ENCODE peak calls at places on chromosomes 1 and 21, in six cellular contexts. D, W, F, T, Q and R are unnamed samples.

GRCh38 chr1:108817016-108817415 is 39.9 kb downstream of the AKNAD1 start:
- DNase-seq in D (peak), W (no peak), F (peak), T (no peak), Q (peak), R (no peak)

GRCh38 chr21:17682924-17683323 is 70.2 kb upstream of the BTG3 start:
- DNase-seq in D (no peak), W (no peak), F (no peak), T (no peak), Q (no peak), R (no peak)

GRCh38 chr1:57839067-57839466 is 415.2 kb upstream of the DAB1 start:
- DNase-seq in D (no peak), W (no peak), F (no peak), T (no peak), Q (no peak), R (no peak)

GRCh38 chr1:244346972-244347618 is 104.6 kb downstream of the ADSS2 start:
- DNase-seq in D (no peak), W (peak), F (no peak), T (no peak), Q (no peak), R (no peak)

GRCh38 chr1:195637474-195637873 is 970.8 kb downstream of the KCNT2 start:
- DNase-seq in D (no peak), W (no peak), F (no peak), T (no peak), Q (no peak), R (no peak)

GRCh38 chr1:171917361-171917760 is 76.1 kb downstream of the DNM3 start:
- DNase-seq in D (no peak), W (no peak), F (no peak), T (no peak), Q (no peak), R (no peak)

GRCh38 chr1:223017291-223017690 is 125.8 kb downstream of the TLR5 start:
- DNase-seq in D (no peak), W (no peak), F (no peak), T (no peak), Q (no peak), R (peak)

GRCh38 chr1:31064685-31065309 is 720 bp downstream of the PUM1 start:
- DNase-seq in D (no peak), W (peak), F (peak), T (peak), Q (peak), R (peak)

GRCh38 chr1:17018849-17019248 is 7.1 kb upstream of the ATP13A2 start:
- DNase-seq in D (no peak), W (no peak), F (no peak), T (no peak), Q (no peak), R (no peak)